ENCODE peak calls at places on chromosome 2, in five cellular contexts. One of them, this sample, is unnamed.

GRCh38 chr2:134398300-134398699 is 144.4 kb downstream of the MGAT5 start:
- DNase-seq in IMR-90: peak
- DNase-seq in NB4: no peak
- DNase-seq in lower leg skin: no peak
- DNase-seq in ovary: no peak
- DNase-seq in this sample: no peak

GRCh38 chr2:120735750-120736170 is at the start of gene GLI2:
- DNase-seq in lower leg skin: peak
- DNase-seq in NB4: peak
- DNase-seq in IMR-90: peak
- DNase-seq in ovary: peak
- DNase-seq in this sample: peak

GRCh38 chr2:98869272-98869641 is 66.8 kb downstream of the CRACDL start:
- DNase-seq in ovary: no peak
- DNase-seq in IMR-90: no peak
- DNase-seq in NB4: no peak
- DNase-seq in lower leg skin: peak
- DNase-seq in this sample: no peak

GRCh38 chr2:99451280-99451679 is 38.5 kb downstream of the REV1 start:
- DNase-seq in IMR-90: no peak
- DNase-seq in NB4: no peak
- DNase-seq in ovary: no peak
- DNase-seq in lower leg skin: no peak
- DNase-seq in this sample: no peak

GRCh38 chr2:97716695-97717617 is 3.6 kb downstream of the ZAP70 start:
- DNase-seq in IMR-90: no peak
- DNase-seq in lower leg skin: no peak
- DNase-seq in NB4: no peak
- DNase-seq in ovary: no peak
- DNase-seq in this sample: no peak

GRCh38 chr2:144215701-144216675 is 303.9 kb downstream of the ZEB2 start:
- DNase-seq in lower leg skin: no peak
- DNase-seq in IMR-90: no peak
- DNase-seq in ovary: no peak
- DNase-seq in NB4: peak
- DNase-seq in this sample: no peak

GRCh38 chr2:183059561-183059960 is 19.0 kb upstream of the DUSP19 start:
- DNase-seq in lower leg skin: no peak
- DNase-seq in NB4: peak
- DNase-seq in IMR-90: peak
- DNase-seq in ovary: no peak
- DNase-seq in this sample: peak

GRCh38 chr2:148130571-148130970 is 109.7 kb downstream of the MBD5 start:
- DNase-seq in ovary: no peak
- DNase-seq in NB4: no peak
- DNase-seq in lower leg skin: no peak
- DNase-seq in IMR-90: peak
- DNase-seq in this sample: no peak

GRCh38 chr2:207836526-207837133 is 66.9 kb upstream of the FZD5 start:
- DNase-seq in NB4: no peak
- DNase-seq in ovary: no peak
- DNase-seq in lower leg skin: no peak
- DNase-seq in IMR-90: no peak
- DNase-seq in this sample: peak

GRCh38 chr2:198135481-198135934 is 331.1 kb downstream of the PLCL1 start:
- DNase-seq in lower leg skin: no peak
- DNase-seq in IMR-90: no peak
- DNase-seq in ovary: no peak
- DNase-seq in NB4: no peak
- DNase-seq in this sample: no peak

GRCh38 chr2:179703702-179704101 is 157.7 kb downstream of the ZNF385B start:
- DNase-seq in ovary: no peak
- DNase-seq in IMR-90: no peak
- DNase-seq in lower leg skin: no peak
- DNase-seq in NB4: no peak
- DNase-seq in this sample: no peak

GRCh38 chr2:74155830-74156229 is 8.1 kb upstream of the BOLA3 start:
- DNase-seq in NB4: no peak
- DNase-seq in IMR-90: no peak
- DNase-seq in ovary: no peak
- DNase-seq in lower leg skin: no peak
- DNase-seq in this sample: peak

GRCh38 chr2:1593371-1594205 is 150.7 kb downstream of the PXDN start:
- DNase-seq in lower leg skin: no peak
- DNase-seq in ovary: no peak
- DNase-seq in IMR-90: peak
- DNase-seq in NB4: no peak
- DNase-seq in this sample: no peak

GRCh38 chr2:38943784-38944183 is 54.1 kb downstream of the ARHGEF33 start:
- DNase-seq in lower leg skin: no peak
- DNase-seq in NB4: no peak
- DNase-seq in IMR-90: no peak
- DNase-seq in ovary: no peak
- DNase-seq in this sample: no peak

GRCh38 chr2:85853499-85854165 is 35.2 kb downstream of the ST3GAL5 start:
- DNase-seq in IMR-90: no peak
- DNase-seq in NB4: no peak
- DNase-seq in lower leg skin: no peak
- DNase-seq in ovary: no peak
- DNase-seq in this sample: no peak

GRCh38 chr2:69013123-69013836 is at the start of gene ANTXR1:
- DNase-seq in NB4: peak
- DNase-seq in lower leg skin: peak
- DNase-seq in IMR-90: peak
- DNase-seq in ovary: peak
- DNase-seq in this sample: no peak
- TF ChIP-seq POLR2A in NB4: no peak
- TF ChIP-seq POLR2A in lower leg skin: no peak
- TF ChIP-seq POLR2A in IMR-90: peak
- TF ChIP-seq POLR2A in ovary: peak
- TF ChIP-seq POLR2A in this sample: no peak

GRCh38 chr2:201259216-201259615 is 1.1 kb upstream of the CASP8 start:
- DNase-seq in ovary: no peak
- DNase-seq in NB4: peak
- DNase-seq in lower leg skin: no peak
- DNase-seq in IMR-90: no peak
- DNase-seq in this sample: peak

GRCh38 chr2:201258666-201258999 is 1.7 kb upstream of the CASP8 start:
- DNase-seq in IMR-90: no peak
- DNase-seq in NB4: peak
- DNase-seq in ovary: no peak
- DNase-seq in lower leg skin: peak
- DNase-seq in this sample: no peak

GRCh38 chr2:201256001-201256544 is 4.3 kb upstream of the CASP8 start:
- DNase-seq in ovary: no peak
- DNase-seq in IMR-90: peak
- DNase-seq in NB4: no peak
- DNase-seq in lower leg skin: no peak
- DNase-seq in this sample: peak

GRCh38 chr2:201257381-201257940 is 2.9 kb upstream of the CASP8 start:
- DNase-seq in NB4: peak
- DNase-seq in IMR-90: peak
- DNase-seq in lower leg skin: no peak
- DNase-seq in ovary: no peak
- DNase-seq in this sample: no peak

DNA sequence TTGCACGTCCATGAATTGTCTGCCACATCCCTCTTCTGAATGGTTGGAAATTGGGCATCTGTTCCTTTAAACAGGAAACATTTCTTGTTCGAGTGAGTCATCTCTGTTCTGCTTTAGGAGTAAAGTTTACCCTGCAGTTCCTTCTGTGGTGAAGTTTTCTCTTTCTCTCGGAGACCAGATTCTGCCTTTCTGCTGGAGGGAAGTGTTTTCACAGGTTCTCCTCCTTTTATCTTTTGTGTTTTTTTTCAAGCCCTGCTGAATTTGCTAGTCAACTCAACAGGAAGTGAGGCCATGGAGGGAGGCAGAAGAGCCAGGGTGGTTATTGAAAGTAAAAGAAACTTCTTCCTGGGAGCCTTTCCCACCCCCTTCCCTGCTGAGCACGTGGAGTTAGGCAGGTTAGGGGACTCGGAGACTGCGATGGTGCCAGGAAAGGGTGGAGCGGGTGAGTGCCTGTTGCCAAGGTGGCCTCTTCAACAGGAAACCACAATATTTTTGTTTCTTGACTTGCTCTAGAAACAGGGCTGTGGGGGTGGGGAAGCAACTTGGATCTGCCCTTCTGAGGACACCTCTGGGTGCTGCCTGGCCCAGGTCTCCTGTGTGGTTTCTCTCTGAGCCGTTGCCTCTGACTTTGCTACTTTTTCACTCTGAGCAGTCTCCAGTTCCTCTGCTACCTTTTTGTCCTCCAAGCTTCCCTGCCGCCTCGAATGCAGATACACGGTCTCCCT is 2.2 kb upstream of the CASP8 start:
- DNase-seq in ovary: peak
- DNase-seq in lower leg skin: peak
- DNase-seq in IMR-90: peak
- DNase-seq in NB4: peak
- DNase-seq in this sample: peak
- TF ChIP-seq POLR2A in ovary: no peak
- TF ChIP-seq POLR2A in lower leg skin: no peak
- TF ChIP-seq POLR2A in IMR-90: no peak
- TF ChIP-seq POLR2A in NB4: peak
- TF ChIP-seq POLR2A in this sample: peak

GRCh38 chr2:219523031-219523671 is 8.9 kb downstream of the ASIC4 start:
- DNase-seq in IMR-90: no peak
- DNase-seq in NB4: no peak
- DNase-seq in ovary: no peak
- DNase-seq in lower leg skin: no peak
- DNase-seq in this sample: peak

GRCh38 chr2:219522111-219523030 is 8.1 kb downstream of the ASIC4 start:
- DNase-seq in ovary: no peak
- DNase-seq in lower leg skin: no peak
- DNase-seq in IMR-90: peak
- DNase-seq in NB4: no peak
- DNase-seq in this sample: peak

GRCh38 chr2:219519526-219519916 is 5.2 kb downstream of the ASIC4 start:
- DNase-seq in lower leg skin: no peak
- DNase-seq in IMR-90: no peak
- DNase-seq in ovary: no peak
- DNase-seq in NB4: no peak
- DNase-seq in this sample: no peak

GRCh38 chr2:219520079-219520478 is 5.8 kb downstream of the ASIC4 start:
- DNase-seq in ovary: no peak
- DNase-seq in NB4: no peak
- DNase-seq in IMR-90: no peak
- DNase-seq in lower leg skin: no peak
- DNase-seq in this sample: peak

DNA sequence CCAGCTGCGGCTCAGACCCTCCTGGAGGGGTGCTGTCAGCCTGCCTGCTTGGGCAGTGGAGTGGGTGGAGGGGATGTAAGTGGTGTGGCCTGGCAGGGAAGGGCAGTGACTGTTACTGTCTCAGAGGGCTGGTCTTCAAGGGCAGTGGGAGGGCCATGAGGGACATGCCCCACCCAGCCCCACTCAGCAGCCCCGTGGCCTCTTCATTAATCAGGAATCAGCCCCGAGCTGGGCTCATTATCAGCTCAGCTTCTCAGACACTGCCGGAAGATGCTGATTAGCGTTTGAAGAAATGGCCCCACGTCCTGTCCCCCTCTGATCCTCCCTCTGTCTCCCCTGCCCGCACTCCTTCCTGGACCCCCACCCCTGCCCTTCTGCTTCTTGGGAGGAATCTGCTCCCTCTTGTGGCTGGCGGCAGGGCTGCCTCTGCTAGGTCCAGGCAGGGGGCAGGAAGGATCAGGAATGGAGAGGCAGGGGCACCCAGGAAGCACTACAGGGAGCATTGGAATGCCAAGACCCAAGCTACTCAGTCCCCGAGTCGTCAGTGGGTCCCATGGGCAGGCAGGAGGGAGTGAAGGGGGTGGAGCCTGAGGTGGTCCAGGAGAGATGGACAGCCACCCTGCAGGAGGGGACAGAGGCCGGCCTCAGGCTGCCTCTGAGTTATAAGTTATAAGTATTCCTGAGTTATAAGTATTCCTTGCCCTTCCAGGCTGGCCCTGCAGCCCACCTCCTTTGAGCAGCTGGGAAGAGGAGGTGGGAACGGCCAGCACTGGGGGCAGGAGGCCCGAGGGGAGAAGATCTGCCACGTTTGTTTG is 7.0 kb downstream of the ASIC4 start:
- DNase-seq in IMR-90: peak
- DNase-seq in lower leg skin: no peak
- DNase-seq in ovary: no peak
- DNase-seq in NB4: peak
- DNase-seq in this sample: peak
- TF ChIP-seq POLR2A in IMR-90: no peak
- TF ChIP-seq POLR2A in lower leg skin: no peak
- TF ChIP-seq POLR2A in ovary: no peak
- TF ChIP-seq POLR2A in NB4: no peak
- TF ChIP-seq POLR2A in this sample: no peak

GRCh38 chr2:201127570-201127969 is 11.6 kb downstream of the CFLAR start:
- DNase-seq in IMR-90: peak
- DNase-seq in lower leg skin: no peak
- DNase-seq in NB4: no peak
- DNase-seq in ovary: no peak
- DNase-seq in this sample: peak
- TF ChIP-seq POLR2A in IMR-90: peak
- TF ChIP-seq POLR2A in lower leg skin: no peak
- TF ChIP-seq POLR2A in NB4: no peak
- TF ChIP-seq POLR2A in ovary: no peak
- TF ChIP-seq POLR2A in this sample: peak

DNA sequence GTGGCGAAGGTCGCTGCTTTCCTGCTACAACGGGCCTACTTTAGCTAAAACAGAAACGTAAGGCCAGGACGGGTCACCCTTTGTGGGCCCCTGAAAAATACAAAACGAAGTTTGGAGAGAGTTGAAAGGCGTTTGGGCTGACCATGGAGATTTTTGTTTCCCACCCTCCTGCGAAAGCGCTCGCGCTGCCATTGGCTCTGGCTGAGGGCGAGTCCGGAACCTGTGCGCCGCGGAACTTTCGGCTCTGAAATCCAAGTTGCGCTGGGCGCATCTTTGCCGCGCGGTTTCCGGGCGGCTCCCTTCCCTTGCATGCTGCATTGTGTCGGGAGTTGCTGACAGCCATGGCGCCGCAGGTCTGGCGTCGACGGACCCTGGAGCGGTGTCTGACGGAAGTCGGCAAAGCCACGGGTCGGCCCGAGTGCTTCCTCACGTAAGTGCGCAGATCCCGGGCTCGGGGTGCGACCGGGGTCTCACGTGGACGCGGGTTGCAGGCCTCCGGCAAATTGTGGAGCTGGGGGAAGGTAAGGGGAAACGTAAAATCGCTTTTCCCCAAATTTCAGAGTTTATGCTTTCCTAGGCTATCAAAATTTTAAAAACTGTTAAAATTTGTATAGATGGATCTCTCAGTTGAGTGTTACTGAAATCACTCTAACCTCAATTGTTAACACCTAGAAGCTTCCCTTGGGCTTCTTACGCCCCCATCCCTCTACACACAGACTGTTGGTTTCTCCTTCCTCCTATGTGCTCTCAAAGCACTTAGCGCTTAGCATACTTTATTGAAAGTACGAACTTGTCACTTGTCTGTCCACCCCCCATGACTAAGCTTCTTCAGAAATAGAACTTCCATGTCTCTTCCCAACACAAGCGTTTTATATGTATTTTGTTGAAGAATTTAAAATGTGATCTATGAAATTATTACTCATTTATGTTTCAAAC is at the start of gene MPHOSPH10:
- DNase-seq in NB4: peak
- DNase-seq in ovary: peak
- DNase-seq in IMR-90: peak
- DNase-seq in lower leg skin: peak
- DNase-seq in this sample: peak
- TF ChIP-seq POLR2A in NB4: peak
- TF ChIP-seq POLR2A in ovary: no peak
- TF ChIP-seq POLR2A in IMR-90: no peak
- TF ChIP-seq POLR2A in lower leg skin: no peak
- TF ChIP-seq POLR2A in this sample: peak

This sample was measured in erythroblast.